ENCODE peak calls at places on chromosomes 12 and 14, in nine cellular contexts. One of them, this sample, is unnamed.

GRCh38 chr12:19113464-19113863 is 16.1 kb upstream of the PLEKHA5 start:
- DNase-seq in lower lobe of right lung: no peak
- DNase-seq in MM.1S: no peak
- DNase-seq in psoas muscle: no peak
- DNase-seq in cardiac muscle cell: no peak
- DNase-seq in mucosa of descending colon: no peak
- DNase-seq in A549: no peak
- DNase-seq in IMR-90: no peak
- DNase-seq in right atrium auricular region: no peak
- DNase-seq in this sample: no peak

GRCh38 chr12:9787340-9787737 is 26.6 kb upstream of the CD69 start:
- DNase-seq in cardiac muscle cell: peak; percentile 34
- DNase-seq in MM.1S: no peak
- DNase-seq in lower lobe of right lung: no peak
- DNase-seq in A549: no peak
- DNase-seq in right atrium auricular region: no peak
- DNase-seq in psoas muscle: no peak
- DNase-seq in mucosa of descending colon: no peak
- DNase-seq in IMR-90: peak; percentile 46
- DNase-seq in this sample: no peak

GRCh38 chr14:69495341-69495921 is 10.9 kb downstream of the PLEKHD1 start:
- DNase-seq in IMR-90: no peak
- DNase-seq in A549: no peak
- DNase-seq in right atrium auricular region: no peak
- DNase-seq in mucosa of descending colon: no peak
- DNase-seq in MM.1S: no peak
- DNase-seq in lower lobe of right lung: no peak
- DNase-seq in cardiac muscle cell: no peak
- DNase-seq in psoas muscle: no peak
- DNase-seq in this sample: no peak

GRCh38 chr12:68530965-68531364 is 79.7 kb upstream of the RAP1B start:
- DNase-seq in IMR-90: peak; percentile 77
- DNase-seq in mucosa of descending colon: no peak
- DNase-seq in cardiac muscle cell: peak; percentile 83
- DNase-seq in A549: peak; percentile 13
- DNase-seq in MM.1S: no peak
- DNase-seq in lower lobe of right lung: no peak
- DNase-seq in psoas muscle: no peak
- DNase-seq in right atrium auricular region: no peak
- DNase-seq in this sample: no peak

GRCh38 chr12:51907083-51907863 is at the start of gene ACVRL1:
- DNase-seq in cardiac muscle cell: peak; percentile 43
- DNase-seq in MM.1S: no peak
- DNase-seq in right atrium auricular region: no peak
- DNase-seq in IMR-90: no peak
- DNase-seq in A549: no peak
- DNase-seq in mucosa of descending colon: peak; percentile 64
- DNase-seq in psoas muscle: peak; percentile 57
- DNase-seq in lower lobe of right lung: peak; percentile 49
- DNase-seq in this sample: no peak

GRCh38 chr14:68703093-68703492 is 89.8 kb downstream of the ZFP36L1 start:
- DNase-seq in mucosa of descending colon: no peak
- DNase-seq in MM.1S: no peak
- DNase-seq in cardiac muscle cell: peak; percentile 64
- DNase-seq in psoas muscle: peak; percentile 45
- DNase-seq in lower lobe of right lung: no peak
- DNase-seq in A549: peak; percentile 58
- DNase-seq in IMR-90: peak; percentile 81
- DNase-seq in right atrium auricular region: no peak
- DNase-seq in this sample: no peak

GRCh38 chr12:70983692-70984091 is 63.2 kb upstream of the PTPRR start:
- DNase-seq in mucosa of descending colon: no peak
- DNase-seq in cardiac muscle cell: peak; percentile 43
- DNase-seq in A549: no peak
- DNase-seq in lower lobe of right lung: no peak
- DNase-seq in IMR-90: no peak
- DNase-seq in MM.1S: no peak
- DNase-seq in psoas muscle: no peak
- DNase-seq in right atrium auricular region: no peak
- DNase-seq in this sample: no peak

GRCh38 chr14:52052289-52052943 is 16.4 kb downstream of the NID2 start:
- DNase-seq in mucosa of descending colon: no peak
- DNase-seq in right atrium auricular region: no peak
- DNase-seq in A549: no peak
- DNase-seq in lower lobe of right lung: no peak
- DNase-seq in IMR-90: peak; percentile 83
- DNase-seq in cardiac muscle cell: peak; percentile 94
- DNase-seq in psoas muscle: no peak
- DNase-seq in MM.1S: no peak
- DNase-seq in this sample: peak; percentile 86

GRCh38 chr14:104844306-104845032 is 20.6 kb upstream of the CEP170B start:
- DNase-seq in right atrium auricular region: no peak
- DNase-seq in lower lobe of right lung: no peak
- DNase-seq in mucosa of descending colon: no peak
- DNase-seq in psoas muscle: no peak
- DNase-seq in A549: no peak
- DNase-seq in MM.1S: no peak
- DNase-seq in IMR-90: no peak
- DNase-seq in cardiac muscle cell: no peak
- DNase-seq in this sample: no peak

GRCh38 chr12:122614839-122615238 is 87.8 kb downstream of the KNTC1 start:
- DNase-seq in A549: no peak
- DNase-seq in right atrium auricular region: no peak
- DNase-seq in IMR-90: peak; percentile 67
- DNase-seq in lower lobe of right lung: no peak
- DNase-seq in psoas muscle: no peak
- DNase-seq in MM.1S: no peak
- DNase-seq in cardiac muscle cell: no peak
- DNase-seq in mucosa of descending colon: no peak
- DNase-seq in this sample: no peak

GRCh38 chr14:24952851-24953666 is 96.9 kb downstream of the STXBP6 start:
- DNase-seq in IMR-90: peak; percentile 26
- DNase-seq in right atrium auricular region: no peak
- DNase-seq in A549: peak; percentile 13
- DNase-seq in MM.1S: no peak
- DNase-seq in lower lobe of right lung: no peak
- DNase-seq in psoas muscle: no peak
- DNase-seq in mucosa of descending colon: no peak
- DNase-seq in cardiac muscle cell: no peak
- DNase-seq in this sample: no peak

GRCh38 chr14:22850944-22851790 is 14.8 kb downstream of the MMP14 start:
- DNase-seq in cardiac muscle cell: peak; percentile 97
- DNase-seq in A549: no peak
- DNase-seq in MM.1S: no peak
- DNase-seq in mucosa of descending colon: peak; percentile 65
- DNase-seq in IMR-90: peak; percentile 98
- DNase-seq in psoas muscle: peak; percentile 88
- DNase-seq in lower lobe of right lung: peak; percentile 73
- DNase-seq in right atrium auricular region: peak; percentile 93
- DNase-seq in this sample: no peak

GRCh38 chr12:127565241-127565640 is 701.7 kb upstream of the TMEM132C start:
- DNase-seq in right atrium auricular region: no peak
- DNase-seq in mucosa of descending colon: no peak
- DNase-seq in IMR-90: no peak
- DNase-seq in lower lobe of right lung: no peak
- DNase-seq in MM.1S: no peak
- DNase-seq in psoas muscle: no peak
- DNase-seq in A549: no peak
- DNase-seq in cardiac muscle cell: no peak
- DNase-seq in this sample: no peak

GRCh38 chr12:76010732-76011458 is 20.7 kb downstream of the PHLDA1 start:
- DNase-seq in MM.1S: no peak
- DNase-seq in right atrium auricular region: no peak
- DNase-seq in A549: no peak
- DNase-seq in mucosa of descending colon: no peak
- DNase-seq in psoas muscle: no peak
- DNase-seq in IMR-90: peak; percentile 35
- DNase-seq in cardiac muscle cell: no peak
- DNase-seq in lower lobe of right lung: no peak
- DNase-seq in this sample: no peak

GRCh38 chr14:106442857-106443256 is 916.5 kb downstream of the TMEM121 start:
- DNase-seq in right atrium auricular region: no peak
- DNase-seq in psoas muscle: no peak
- DNase-seq in A549: no peak
- DNase-seq in mucosa of descending colon: no peak
- DNase-seq in MM.1S: peak; percentile 40
- DNase-seq in lower lobe of right lung: no peak
- DNase-seq in IMR-90: no peak
- DNase-seq in cardiac muscle cell: no peak
- DNase-seq in this sample: no peak

GRCh38 chr12:6554990-6555691 is 701 bp downstream of the IFFO1 start:
- DNase-seq in mucosa of descending colon: no peak
- DNase-seq in cardiac muscle cell: no peak
- DNase-seq in MM.1S: no peak
- DNase-seq in lower lobe of right lung: no peak
- DNase-seq in A549: no peak
- DNase-seq in right atrium auricular region: no peak
- DNase-seq in IMR-90: no peak
- DNase-seq in psoas muscle: no peak
- DNase-seq in this sample: no peak

GRCh38 chr12:40946612-40947194 is 241.4 kb upstream of the PDZRN4 start:
- DNase-seq in right atrium auricular region: no peak
- DNase-seq in psoas muscle: no peak
- DNase-seq in mucosa of descending colon: no peak
- DNase-seq in A549: peak; percentile 51
- DNase-seq in MM.1S: peak; percentile 51
- DNase-seq in cardiac muscle cell: peak; percentile 58
- DNase-seq in IMR-90: peak; percentile 42
- DNase-seq in lower lobe of right lung: no peak
- DNase-seq in this sample: no peak

GRCh38 chr12:52650520-52651081 is 1.4 kb downstream of the KRT2 start:
- DNase-seq in mucosa of descending colon: peak; percentile 38
- DNase-seq in right atrium auricular region: peak; percentile 56
- DNase-seq in lower lobe of right lung: no peak
- DNase-seq in MM.1S: peak; percentile 27
- DNase-seq in psoas muscle: no peak
- DNase-seq in cardiac muscle cell: no peak
- DNase-seq in A549: no peak
- DNase-seq in IMR-90: no peak
- DNase-seq in this sample: peak; percentile 88

GRCh38 chr12:49633703-49634311 is 10.4 kb downstream of the PRPF40B start:
- DNase-seq in lower lobe of right lung: no peak
- DNase-seq in psoas muscle: no peak
- DNase-seq in cardiac muscle cell: no peak
- DNase-seq in mucosa of descending colon: no peak
- DNase-seq in right atrium auricular region: no peak
- DNase-seq in MM.1S: no peak
- DNase-seq in A549: no peak
- DNase-seq in IMR-90: no peak
- DNase-seq in this sample: no peak

DNA sequence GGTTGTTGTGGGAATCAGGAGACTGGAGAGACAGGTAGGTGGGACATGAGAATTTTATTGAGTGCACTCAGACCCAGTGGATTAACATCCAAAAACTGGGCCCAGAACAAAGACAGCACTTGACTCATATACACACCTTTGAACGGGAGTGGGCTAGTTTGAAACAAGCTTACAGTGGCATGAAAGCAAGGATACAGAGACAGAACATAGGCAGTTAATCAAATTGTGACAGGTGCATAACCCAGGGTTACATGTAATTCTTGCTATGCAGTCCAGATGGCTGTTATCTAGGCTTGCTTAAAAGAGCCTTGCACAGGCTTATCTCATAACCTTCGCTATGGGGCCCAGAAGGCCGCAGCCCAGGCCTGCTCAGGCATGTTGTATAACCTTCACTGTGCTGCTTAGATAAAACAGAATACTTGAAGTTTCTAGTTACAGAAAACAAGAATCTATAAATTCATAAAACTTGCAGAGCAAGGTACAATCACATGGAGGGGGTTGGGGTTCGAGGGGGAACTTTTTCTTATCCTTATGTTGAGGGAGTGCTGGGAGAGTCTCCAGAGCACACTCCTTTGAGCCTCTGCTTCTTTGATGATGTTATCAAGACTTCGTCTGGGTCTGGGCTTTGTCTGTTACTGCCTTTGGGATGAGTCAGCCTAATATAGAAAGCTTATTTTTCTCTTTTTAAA is 81.7 kb downstream of the TNFAIP2 start:
- DNase-seq in mucosa of descending colon: no peak
- DNase-seq in right atrium auricular region: no peak
- DNase-seq in IMR-90: peak; percentile 28
- DNase-seq in A549: peak; percentile 81
- DNase-seq in lower lobe of right lung: no peak
- DNase-seq in psoas muscle: no peak
- DNase-seq in cardiac muscle cell: no peak
- DNase-seq in MM.1S: no peak
- DNase-seq in this sample: no peak
- H3K4me3 ChIP-seq in mucosa of descending colon: no peak overlapping the region
- H3K4me3 ChIP-seq in right atrium auricular region: no peak overlapping the region
- H3K4me3 ChIP-seq in IMR-90: no peak overlapping the region
- H3K4me3 ChIP-seq in A549: no peak overlapping the region
- H3K4me3 ChIP-seq in lower lobe of right lung: no peak overlapping the region
- H3K4me3 ChIP-seq in psoas muscle: peak overlapping the region; percentile 69
- H3K4me3 ChIP-seq in cardiac muscle cell: no peak overlapping the region
- H3K4me3 ChIP-seq in MM.1S: no peak overlapping the region
- H3K4me3 ChIP-seq in this sample: no peak overlapping the region

GRCh38 chr12:59812716-59813115 is 216.9 kb downstream of the SLC16A7 start:
- DNase-seq in psoas muscle: no peak
- DNase-seq in IMR-90: no peak
- DNase-seq in lower lobe of right lung: no peak
- DNase-seq in right atrium auricular region: no peak
- DNase-seq in cardiac muscle cell: no peak
- DNase-seq in MM.1S: no peak
- DNase-seq in A549: no peak
- DNase-seq in mucosa of descending colon: no peak
- DNase-seq in this sample: no peak
- TF ChIP-seq CTCF in psoas muscle: no peak
- TF ChIP-seq CTCF in IMR-90: no peak
- TF ChIP-seq CTCF in lower lobe of right lung: no peak
- TF ChIP-seq CTCF in right atrium auricular region: no peak
- TF ChIP-seq CTCF in cardiac muscle cell: no peak
- TF ChIP-seq CTCF in MM.1S: no peak
- TF ChIP-seq CTCF in A549: no peak
- TF ChIP-seq CTCF in mucosa of descending colon: no peak
- TF ChIP-seq CTCF in this sample: no peak

DNA sequence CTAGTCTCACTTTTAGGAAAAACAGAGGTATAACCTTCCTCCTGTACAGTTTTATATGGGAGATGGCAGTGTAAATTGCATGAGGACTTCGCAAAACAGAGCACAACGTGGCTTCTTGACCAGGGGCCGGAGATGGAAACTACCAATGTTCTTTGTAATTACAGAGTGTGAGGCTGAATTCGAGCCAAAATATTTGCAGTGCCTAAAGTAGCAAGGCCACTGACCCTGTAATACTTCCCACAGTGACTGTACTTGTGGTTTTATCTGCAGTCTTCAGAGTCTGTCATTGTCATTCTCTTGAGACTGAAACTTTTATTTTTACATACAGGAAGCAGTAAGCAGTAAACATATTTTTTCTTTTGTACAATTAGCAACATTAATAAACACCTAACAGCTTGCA is 98.9 kb downstream of the RERG start:
- DNase-seq in IMR-90: no peak
- DNase-seq in right atrium auricular region: no peak
- DNase-seq in A549: no peak
- DNase-seq in mucosa of descending colon: no peak
- DNase-seq in MM.1S: peak; percentile 51
- DNase-seq in psoas muscle: no peak
- DNase-seq in cardiac muscle cell: no peak
- DNase-seq in lower lobe of right lung: no peak
- DNase-seq in this sample: no peak
- H3K4me1 ChIP-seq in IMR-90: no peaks in the 10 kb centered on the region
- H3K4me1 ChIP-seq in right atrium auricular region: no peaks in the 10 kb centered on the region
- H3K4me1 ChIP-seq in A549: no peaks in the 10 kb centered on the region
- H3K4me1 ChIP-seq in mucosa of descending colon: no peaks in the 10 kb centered on the region
- H3K4me1 ChIP-seq in MM.1S: peaks cover 11% of the 10 kb centered on the region
- H3K4me1 ChIP-seq in psoas muscle: no peaks in the 10 kb centered on the region
- H3K4me1 ChIP-seq in cardiac muscle cell: no peaks in the 10 kb centered on the region
- H3K4me1 ChIP-seq in lower lobe of right lung: no peaks in the 10 kb centered on the region
- H3K4me1 ChIP-seq in this sample: no peaks in the 10 kb centered on the region

GRCh38 chr12:89521348-89522238 is 3.0 kb downstream of the GALNT4 start:
- DNase-seq in IMR-90: peak; percentile 47
- DNase-seq in mucosa of descending colon: no peak
- DNase-seq in cardiac muscle cell: no peak
- DNase-seq in A549: peak; percentile 32
- DNase-seq in MM.1S: peak; percentile 32
- DNase-seq in psoas muscle: no peak
- DNase-seq in lower lobe of right lung: no peak
- DNase-seq in right atrium auricular region: no peak
- DNase-seq in this sample: no peak
- H3K4me3 ChIP-seq in IMR-90: peak overlapping the region; percentile 37
- H3K4me3 ChIP-seq in mucosa of descending colon: no peak overlapping the region
- H3K4me3 ChIP-seq in cardiac muscle cell: no peak overlapping the region
- H3K4me3 ChIP-seq in A549: peak overlapping the region; percentile 75
- H3K4me3 ChIP-seq in MM.1S: peak overlapping the region; percentile 37
- H3K4me3 ChIP-seq in psoas muscle: no peak overlapping the region
- H3K4me3 ChIP-seq in lower lobe of right lung: peak overlapping the region; percentile 20
- H3K4me3 ChIP-seq in right atrium auricular region: no peak overlapping the region
- H3K4me3 ChIP-seq in this sample: no peak overlapping the region